ENCODE peak calls at places on chromosomes 13 and 19, in eight cellular contexts. A is skeletal muscle cell; Y is psoas muscle; O is activated T-helper 1 cell treated with anti-CD3 and anti-CD28 coated beads, Interleukin-12 subunit alpha, Interleukin-12 subunit beta, Interleukin-2, Interleukin-4 antibody, amounts not matched to agents 30 ng/mL and 10 ng/mL and 1 ng/mL, durations not matched to agents 14 hours and 24 hours and 36 hours; K is stimulated activated CD8-positive, alpha-beta memory T cell treated with anti-CD3 and anti-CD28 coated beads, Interleukin-7, amount 100 ng/mL, for 1 hour; B is spleen; Z is pancreas; W is activated gamma-delta T cell treated with anti-CD3 and anti-CD28 coated beads, Interleukin-2, amount 50 U/mL, for 16 hours. D is an unnamed sample.

GRCh38 chr13:24742294-24742693 is 21.7 kb upstream of the RNF17 start:
- DNase-seq in Z (no peak), B (no peak), W (no peak), K (no peak), O (no peak), A (peak; percentile 14), Y (no peak), D (no peak)

GRCh38 chr19:1265611-1266115 is 3.5 kb upstream of the CIRBP start:
- DNase-seq in Z (peak; percentile 69), B (peak; percentile 92), Y (peak; percentile 91), A (peak; percentile 66), O (no peak), K (no peak), W (no peak), D (peak; percentile 81)

GRCh38 chr13:110869231-110869804 is 45.6 kb downstream of the ANKRD10 start:
- DNase-seq in O (no peak), Y (peak; percentile 74), Z (no peak), B (no peak), W (no peak), K (no peak), A (no peak), D (no peak)

GRCh38 chr19:32174386-32175113 is 170.9 kb upstream of the ZNF507 start:
- DNase-seq in W (no peak), Y (no peak), Z (no peak), O (no peak), B (no peak), K (no peak), A (no peak), D (no peak)

GRCh38 chr19:16248380-16249023 is 50.8 kb downstream of the AP1M1 start:
- DNase-seq in Z (no peak), B (peak; percentile 61), Y (no peak), K (no peak), O (no peak), W (no peak), A (no peak), D (no peak)

GRCh38 chr19:49116544-49116943 is 2.4 kb downstream of the LIN7B start:
- DNase-seq in W (no peak), Z (no peak), O (no peak), K (no peak), A (no peak), Y (no peak), B (no peak), D (peak; percentile 64)

GRCh38 chr13:39773833-39774232 is 118.4 kb downstream of the COG6 start:
- DNase-seq in B (no peak), W (no peak), A (peak; percentile 48), Z (no peak), K (no peak), Y (no peak), O (no peak), D (no peak)

GRCh38 chr19:5090780-5091575 is 122.1 kb downstream of the KDM4B start:
- DNase-seq in B (no peak), A (peak; percentile 13), O (no peak), K (no peak), W (no peak), Y (no peak), Z (no peak), D (no peak)

GRCh38 chr13:29858231-29858630 is 7.8 kb upstream of the UBL3 start:
- DNase-seq in A (no peak), W (no peak), Y (no peak), Z (no peak), O (no peak), B (no peak), K (no peak), D (no peak)

GRCh38 chr13:76994281-76994680 is 2.4 kb downstream of the CLN5 start:
- DNase-seq in A (no peak), W (no peak), Y (no peak), B (no peak), O (no peak), Z (no peak), K (no peak), D (no peak)

GRCh38 chr19:54430306-54431254 is 15.3 kb downstream of the TTYH1 start:
- DNase-seq in Y (peak; percentile 71), B (peak; percentile 86), K (peak; percentile 16), O (peak; percentile 22), Z (peak; percentile 77), A (no peak), W (no peak), D (peak; percentile 84)